ENCODE peak calls at places on chromosomes 3 and 15, in seven cellular contexts. I is endothelial cell of umbilical vein, O is sigmoid colon, T is fibroblast of lung, U is psoas muscle, K is GM23338, L is HepG2. C is an unnamed sample. For H3K4me1, the result is how much of the 10 kb centered on the place peaks cover.

GRCh38 chr3:53978386-53978785 is 86.7 kb upstream of the SELENOK start:
- DNase-seq in L (no peak), U (no peak), K (no peak), I (no peak), T (no peak), O (no peak), C (no peak)

GRCh38 chr15:73956276-73957086 is 30.2 kb downstream of the LOXL1 start:
- DNase-seq in T (peak), U (peak), L (no peak), O (peak), K (no peak), I (peak), C (peak)

GRCh38 chr15:49423021-49423420 is at the start of gene FGF7:
- DNase-seq in L (peak), T (peak), K (peak), O (peak), I (no peak), U (peak), C (no peak)

GRCh38 chr15:63494406-63494805 is 10.0 kb upstream of the USP3 start:
- DNase-seq in U (no peak), K (no peak), T (no peak), L (no peak), I (no peak), O (no peak), C (no peak)

GRCh38 chr15:85504739-85505676 is 124.6 kb downstream of the AKAP13 start:
- DNase-seq in T (peak), L (peak), O (no peak), I (peak), U (no peak), K (peak), C (no peak)

GRCh38 chr3:194003128-194004057 is 132.6 kb upstream of the HES1 start:
- DNase-seq in T (peak), L (peak), I (peak), O (peak), U (peak), K (peak), C (peak)

GRCh38 chr3:38800511-38800910 is 15.5 kb downstream of the SCN10A start:
- DNase-seq in U (no peak), K (peak), I (no peak), O (no peak), L (no peak), T (no peak), C (no peak)

GRCh38 chr15:100818927-100819326 is 60.7 kb upstream of the ALDH1A3 start:
- DNase-seq in L (no peak), K (no peak), T (peak), O (no peak), U (peak), I (no peak), C (no peak)

GRCh38 chr3:10392244-10392643 is 71.3 kb upstream of the SEC13 start:
- DNase-seq in O (no peak), I (no peak), L (no peak), T (no peak), U (no peak), K (peak), C (no peak)

GRCh38 chr3:143120716-143121239 is 1.2 kb downstream of the CHST2 start:
- DNase-seq in O (no peak), L (no peak), K (peak), I (peak), T (peak), U (peak), C (no peak)

GRCh38 chr15:53586815-53587214 is 172.6 kb downstream of the WDR72 start:
- DNase-seq in T (no peak), L (peak), U (no peak), O (peak), I (peak), K (peak), C (no peak)

GRCh38 chr3:194588741-194589140 is 44.5 kb downstream of the TMEM44 start:
- DNase-seq in K (no peak), O (no peak), T (peak), I (peak), L (no peak), U (no peak), C (no peak)

GRCh38 chr3:196186661-196187573 is 24.3 kb downstream of the ZDHHC19 start:
- DNase-seq in I (no peak), T (no peak), O (no peak), L (no peak), K (peak), U (no peak), C (no peak)

GRCh38 chr3:115784739-115785571 is 161.6 kb downstream of the GAP43 start:
- DNase-seq in O (no peak), U (no peak), L (no peak), K (no peak), T (peak), I (peak), C (no peak)

GRCh38 chr3:4438296-4438695 is 28.8 kb downstream of the SUMF1 start:
- DNase-seq in I (no peak), L (no peak), U (no peak), O (no peak), K (no peak), T (no peak), C (no peak)

GRCh38 chr15:101451192-101451799 is 38.2 kb downstream of the PCSK6 start:
- DNase-seq in I (no peak), K (no peak), O (peak), T (peak), U (peak), L (no peak), C (peak)

GRCh38 chr3:184806567-184807271 is 5.2 kb upstream of the VPS8 start:
- DNase-seq in I (no peak), K (no peak), U (no peak), O (no peak), L (no peak), T (no peak), C (no peak)

GRCh38 chr3:66195347-66195783 is 25.4 kb upstream of the SLC25A26 start:
- DNase-seq in K (peak), L (no peak), U (peak), O (peak), T (peak), I (peak), C (no peak)

GRCh38 chr3:182809523-182809922 is 16.2 kb downstream of the ATP11B start:
- DNase-seq in O (no peak), K (no peak), T (no peak), U (no peak), I (no peak), L (no peak), C (no peak)

GRCh38 chr3:134650431-134651346 is at the start of gene KY:
- DNase-seq in O (no peak), K (peak), U (peak), L (no peak), I (no peak), T (peak), C (no peak)

GRCh38 chr3:11770105-11770476 is 76.6 kb downstream of the TAMM41 start:
- DNase-seq in T (no peak), U (no peak), I (no peak), O (no peak), K (peak), L (no peak), C (no peak)

GRCh38 chr3:151770941-151771340 is 37.2 kb downstream of the AADACL2 start:
- DNase-seq in U (peak), T (peak), K (no peak), I (peak), O (no peak), L (peak), C (no peak)

GRCh38 chr3:10353661-10354372 is 32.9 kb upstream of the SEC13 start:
- DNase-seq in L (no peak), K (no peak), I (peak), U (no peak), T (no peak), O (no peak), C (no peak)

GRCh38 chr3:2853627-2854026 is 256.5 kb downstream of the IL5RA start:
- DNase-seq in U (no peak), I (no peak), L (no peak), K (no peak), T (no peak), O (no peak), C (no peak)

GRCh38 chr3:36677331-36678007 is 86.9 kb downstream of the DCLK3 start:
- DNase-seq in K (peak), U (no peak), L (peak), T (peak), O (no peak), I (no peak), C (no peak)

GRCh38 chr3:172626241-172626640 is 84.6 kb downstream of the NCEH1 start:
- DNase-seq in T (peak), L (no peak), I (no peak), U (no peak), O (no peak), K (no peak), C (no peak)

GRCh38 chr15:62112051-62112450 is 45.3 kb downstream of the C2CD4A start:
- DNase-seq in O (no peak), T (no peak), K (no peak), I (no peak), U (no peak), L (no peak), C (no peak)

GRCh38 chr15:62115847-62116246 is 49.1 kb downstream of the C2CD4A start:
- DNase-seq in U (no peak), L (peak), I (peak), K (no peak), O (no peak), T (no peak), C (no peak)

GRCh38 chr15:62109457-62109856 is 42.7 kb downstream of the C2CD4A start:
- DNase-seq in O (no peak), L (no peak), I (no peak), K (no peak), T (no peak), U (no peak), C (no peak)

GRCh38 chr15:62110000-62110851 is 43.4 kb downstream of the C2CD4A start:
- DNase-seq in U (no peak), T (peak), I (peak), O (no peak), L (no peak), K (no peak), C (no peak)

GRCh38 chr15:62112616-62113593 is 46.1 kb downstream of the C2CD4A start:
- DNase-seq in T (peak), K (no peak), L (peak), O (no peak), U (no peak), I (peak), C (no peak)
- H3K27ac ChIP-seq in T (no peak), K (no peak), L (no peak), O (no peak), U (peak), I (peak), C (peak)

GRCh38 chr3:149538371-149538770 is 63.9 kb downstream of the TM4SF4 start:
- DNase-seq in U (no peak), I (no peak), T (no peak), K (no peak), O (no peak), L (no peak), C (no peak)
- H3K4me1 ChIP-seq in U (under half), I (half or more), T (under half), K (under half), O (half or more), L (under half), C (under half)

GRCh38 chr3:192092388-192093005 is 631.5 kb downstream of the PYDC2 start:
- DNase-seq in U (no peak), T (no peak), O (no peak), I (no peak), K (no peak), L (no peak), C (no peak)

GRCh38 chr3:192091831-192092230 is 630.9 kb downstream of the PYDC2 start:
- DNase-seq in I (no peak), T (peak), K (no peak), O (no peak), U (no peak), L (no peak), C (no peak)

DNA sequence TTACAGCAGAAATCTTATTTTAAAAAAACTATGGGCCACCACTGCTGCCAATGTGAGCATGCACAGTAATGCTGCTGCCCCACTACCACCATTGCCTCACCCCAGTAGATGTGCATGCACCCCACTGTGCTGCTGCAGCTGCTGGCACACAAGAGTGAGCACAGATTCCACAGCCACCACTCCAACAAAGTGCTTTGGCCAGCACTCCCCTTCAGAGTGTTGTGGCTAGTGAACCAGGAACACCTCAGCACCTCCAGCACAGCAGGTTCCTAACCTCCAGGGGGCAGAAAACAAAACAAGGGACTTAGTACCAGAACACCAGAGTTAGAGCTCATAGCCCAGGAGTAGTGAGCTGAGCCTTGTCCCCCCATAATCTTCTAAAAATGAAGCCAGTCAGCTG is 629.6 kb downstream of the PYDC2 start:
- DNase-seq in I (no peak), K (peak), T (peak), O (no peak), L (peak), U (no peak), C (no peak)
- TF ChIP-seq CTCF in I (no peak), K (peak), T (no peak), O (no peak), L (peak), U (no peak), C (no peak)

GRCh38 chr15:43370975-43371974 is at the start of the genes TUBGCP4 and ZSCAN29:
- DNase-seq in O (peak), T (peak), U (peak), K (peak), L (peak), I (peak), C (peak)
- H3K27ac ChIP-seq in O (peak), T (peak), U (peak), K (peak), L (peak), I (peak), C (peak)

DNA sequence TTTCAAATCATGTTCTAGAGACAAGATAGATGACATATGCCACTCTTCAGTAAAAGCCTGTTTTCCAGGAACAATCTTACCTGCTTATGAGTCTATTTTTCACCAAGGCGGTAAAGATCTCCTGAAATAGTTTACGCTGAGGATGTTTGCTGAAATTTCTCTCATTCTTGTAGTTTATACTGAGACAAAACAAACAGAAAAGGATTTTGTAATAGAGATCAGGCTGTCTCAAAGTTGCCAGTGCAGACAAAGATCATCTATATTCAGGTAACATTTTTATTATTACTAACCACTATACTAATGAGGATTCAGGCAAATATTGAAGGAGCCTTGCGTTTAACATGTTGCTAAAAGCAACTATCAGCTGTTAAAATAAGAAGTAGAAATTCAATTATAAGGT is 25.0 kb downstream of the NEK10 start:
- DNase-seq in K (no peak), O (no peak), I (no peak), U (no peak), L (no peak), T (no peak), C (no peak)
- H3K4me1 ChIP-seq in K (under half), O (under half), I (under half), U (under half), L (under half), T (under half), C (under half)

GRCh38 chr3:185823280-185824044 is 1.4 kb downstream of the IGF2BP2 start:
- DNase-seq in O (peak), T (peak), K (peak), I (peak), U (peak), L (no peak), C (no peak)
- TF ChIP-seq CTCF in O (no peak), T (peak), K (peak), I (peak), U (no peak), L (peak), C (no peak)

GRCh38 chr3:130950124-130950523 is 56.2 kb downstream of the ATP2C1 start:
- DNase-seq in L (no peak), K (no peak), T (no peak), O (no peak), U (no peak), I (no peak), C (no peak)
- H3K27ac ChIP-seq in L (no peak), K (no peak), T (no peak), O (no peak), U (no peak), I (no peak), C (no peak)

GRCh38 chr3:14378415-14378814 is 24.0 kb upstream of the SLC6A6 start:
- DNase-seq in K (no peak), L (no peak), T (no peak), I (no peak), U (no peak), O (no peak), C (no peak)
- H3K4me1 ChIP-seq in K (under half), L (under half), T (under half), I (under half), U (under half), O (under half), C (under half)